ENCODE peak calls at places on chromosome 15, in seven cellular contexts. S is hypothalamus; K is CD8-positive, alpha-beta T cell; O is right atrium auricular region; U is stimulated activated CD4-positive, alpha-beta T cell treated with anti-CD3 and anti-CD28 coated beads, Interleukin-2, amount 100 ng/mL, for 48 hours; R is NCI-H1436; B is ascending aorta. L is an unnamed sample.

GRCh38 chr15:75329571-75329970 is 6.3 kb upstream of the COMMD4 start:
- DNase-seq in U (no peak), O (no peak), S (no peak), R (no peak), B (no peak), K (no peak), L (no peak)

GRCh38 chr15:66188464-66188863 is 65.1 kb downstream of the MEGF11 start:
- DNase-seq in K (no peak), O (no peak), S (no peak), B (no peak), U (no peak), R (no peak), L (no peak)

GRCh38 chr15:42832577-42832976 is 88.0 kb downstream of the TTBK2 start:
- DNase-seq in S (no peak), B (no peak), U (no peak), R (no peak), O (no peak), K (no peak), L (no peak)

GRCh38 chr15:66670698-66671580 is 31.1 kb upstream of the SMAD6 start:
- DNase-seq in K (no peak), U (no peak), B (no peak), S (no peak), O (no peak), R (peak; percentile 10), L (no peak)

GRCh38 chr15:74958320-74958907 is 1.8 kb upstream of the RPP25 start:
- DNase-seq in B (peak; percentile 83), R (no peak), U (no peak), K (no peak), O (peak; percentile 80), S (no peak), L (no peak)

GRCh38 chr15:75361989-75362641 is 6.3 kb downstream of the MAN2C1 start:
- DNase-seq in U (no peak), K (no peak), O (no peak), B (no peak), R (no peak), S (no peak), L (no peak)

GRCh38 chr15:78311292-78311691 is 11.9 kb upstream of the SKIC8 start:
- DNase-seq in K (no peak), U (no peak), O (no peak), B (no peak), S (no peak), R (no peak), L (no peak)

GRCh38 chr15:94174399-94174802 is 57.0 kb upstream of the MCTP2 start:
- DNase-seq in U (no peak), S (no peak), O (no peak), R (no peak), B (no peak), K (no peak), L (peak; percentile 73)

GRCh38 chr15:48823237-48823636 is 12.4 kb upstream of the CEP152 start:
- DNase-seq in S (no peak), R (no peak), O (no peak), U (no peak), K (no peak), B (no peak), L (no peak)

GRCh38 chr15:37733628-37734027 is 200.8 kb upstream of the TMCO5A start:
- DNase-seq in B (no peak), O (no peak), K (no peak), R (no peak), S (no peak), U (no peak), L (no peak)

L was measured in KG1.